ENCODE peak calls at places on chromosomes 4 and X, in seven cellular contexts. U, A, C, Y, E, P and K are unnamed samples.
A peak's percentile ranks its signal among the peaks of the same experiment; 100 is the strongest.

GRCh38 chrX:40552768-40553167 is 28.0 kb upstream of the ATP6AP2 start:
- DNase-seq in U (no peak), A (no peak), C (no peak), Y (no peak), E (no peak), P (no peak), K (no peak)

GRCh38 chr4:174933083-174933482 is 14.9 kb downstream of the ADAM29 start:
- DNase-seq in U (no peak), A (no peak), C (no peak), Y (no peak), E (no peak), P (no peak), K (no peak)

GRCh38 chrX:29225670-29226069 is 638.4 kb downstream of the IL1RAPL1 start:
- DNase-seq in U (no peak), A (no peak), C (no peak), Y (no peak), E (no peak), P (peak; percentile 52), K (no peak)

GRCh38 chr4:82500106-82500738 is 61.6 kb downstream of the TMEM150C start:
- DNase-seq in U (no peak), A (no peak), C (no peak), Y (no peak), E (no peak), P (no peak), K (no peak)

GRCh38 chrX:4150259-4150658 is 436.8 kb upstream of the PRKX start:
- DNase-seq in U (no peak), A (no peak), C (no peak), Y (no peak), E (no peak), P (no peak), K (no peak)

GRCh38 chrX:154019061-154019621 is 561 bp downstream of the IRAK1 start:
- DNase-seq in U (no peak), A (no peak), C (peak; percentile 70), Y (peak; percentile 66), E (no peak), P (no peak), K (no peak)

GRCh38 chr4:177446571-177446970 is 4.3 kb upstream of the AGA start:
- DNase-seq in U (no peak), A (no peak), C (no peak), Y (no peak), E (no peak), P (no peak), K (no peak)

GRCh38 chr4:72094054-72094780 is 62.4 kb downstream of the NPFFR2 start:
- DNase-seq in U (no peak), A (no peak), C (no peak), Y (peak; percentile 84), E (no peak), P (no peak), K (no peak)

GRCh38 chr4:174156239-174156826 is 127.1 kb downstream of the FBXO8 start:
- DNase-seq in U (no peak), A (no peak), C (no peak), Y (no peak), E (no peak), P (no peak), K (no peak)

GRCh38 chrX:136608295-136608933 is 39.5 kb upstream of the CD40LG start:
- DNase-seq in U (no peak), A (peak; percentile 14), C (peak; percentile 84), Y (peak; percentile 61), E (no peak), P (peak; percentile 30), K (peak; percentile 82)

GRCh38 chr4:2714071-2714770 is 41.9 kb downstream of the TNIP2 start:
- DNase-seq in U (no peak), A (no peak), C (peak; percentile 71), Y (no peak), E (no peak), P (no peak), K (peak; percentile 42)